ENCODE peak calls at places on chromosomes 13 and 19, in ten cellular contexts. U is fibroblast of villous mesenchyme; V is stimulated activated CD4-positive, alpha-beta T cell treated with anti-CD3 and anti-CD28 coated beads, Interleukin-4, amount 100 ng/mL, for 1 hour; K is gastrocnemius medialis; J is stimulated activated effector memory CD8-positive, alpha-beta T cell treated with anti-CD3 and anti-CD28 coated beads, Interleukin-12 subunit alpha, Interleukin-12 subunit beta, amount 100 ng/mL, for 72 hours; I is iris pigment epithelial cell; M is LoVo; Y is T follicular helper cell; O is AG09319; Q is retinal pigment epithelial cell. E is an unnamed sample.

GRCh38 chr13:80604094-80604493 is 263.2 kb upstream of the SPRY2 start:
- DNase-seq in M (no peak), K (peak; percentile 40), I (no peak), Y (no peak), V (no peak), J (no peak), U (no peak), Q (no peak), O (no peak), E (no peak)

GRCh38 chr13:113724016-113724758 is 34.8 kb upstream of the TMEM255B start:
- DNase-seq in O (no peak), J (no peak), Q (no peak), K (no peak), U (no peak), V (no peak), Y (no peak), I (no peak), M (no peak), E (no peak)

GRCh38 chr13:73781384-73781783 is 352.8 kb downstream of the KLF12 start:
- DNase-seq in V (no peak), Q (no peak), K (no peak), U (no peak), O (peak; percentile 14), M (no peak), Y (no peak), J (no peak), I (no peak), E (no peak)

GRCh38 chr19:1016647-1017114 is 4.2 kb downstream of the TMEM259 start:
- DNase-seq in O (no peak), M (no peak), K (peak; percentile 46), J (no peak), V (no peak), U (peak; percentile 84), I (peak; percentile 78), Y (no peak), Q (peak; percentile 80), E (no peak)

GRCh38 chr19:6458695-6459355 is 767 bp downstream of the SLC25A23 start:
- DNase-seq in O (no peak), Y (no peak), U (no peak), M (peak; percentile 13), Q (no peak), I (no peak), V (no peak), K (no peak), J (no peak), E (no peak)

GRCh38 chr19:48085077-48085476 is 25.5 kb downstream of the PLA2G4C start:
- DNase-seq in O (no peak), K (no peak), U (no peak), V (no peak), Q (no peak), J (no peak), M (no peak), I (no peak), Y (no peak), E (no peak)

GRCh38 chr13:113992276-113993005 is 18.6 kb upstream of the C13orf46 start:
- DNase-seq in M (no peak), O (no peak), I (no peak), U (no peak), K (no peak), Q (no peak), J (no peak), Y (no peak), V (no peak), E (no peak)

GRCh38 chr13:31204592-31204991 is 4.8 kb downstream of the B3GLCT start:
- DNase-seq in O (peak; percentile 32), I (peak; percentile 76), K (no peak), U (peak; percentile 48), J (no peak), V (no peak), M (peak; percentile 32), Y (no peak), Q (peak; percentile 31), E (no peak)

GRCh38 chr19:29375429-29376093 is 150.2 kb upstream of the VSTM2B start:
- DNase-seq in U (no peak), Q (no peak), I (no peak), O (no peak), M (no peak), K (no peak), V (no peak), J (peak; percentile 15), Y (no peak), E (no peak)

GRCh38 chr19:48445256-48445605 is 552 bp upstream of the GRWD1 start:
- DNase-seq in I (peak; percentile 93), M (peak; percentile 69), O (peak; percentile 81), Y (no peak), V (no peak), J (peak; percentile 70), K (no peak), Q (peak; percentile 77), U (peak; percentile 94), E (no peak)

GRCh38 chr13:51887441-51887840 is 25.7 kb downstream of the CCDC70 start:
- DNase-seq in K (no peak), Q (peak; percentile 50), J (no peak), Y (no peak), O (no peak), U (no peak), M (no peak), I (no peak), V (no peak), E (no peak)

GRCh38 chr19:3115916-3116602 is 19.8 kb upstream of the GNA15 start:
- DNase-seq in K (no peak), I (peak; percentile 24), Y (no peak), M (no peak), U (no peak), V (no peak), J (no peak), Q (peak; percentile 29), O (no peak), E (no peak)

GRCh38 chr13:93169980-93170379 is 56.6 kb upstream of the GPC6 start:
- DNase-seq in M (no peak), Q (no peak), Y (no peak), J (no peak), K (no peak), U (peak; percentile 52), I (peak; percentile 88), O (no peak), V (no peak), E (no peak)

GRCh38 chr13:26221721-26222522 is at the start of gene RNF6:
- DNase-seq in O (peak; percentile 98), V (peak; percentile 82), Y (peak; percentile 83), J (peak; percentile 93), K (peak; percentile 96), I (peak; percentile 99), Q (peak; percentile 98), U (peak; percentile 99), M (peak; percentile 95), E (peak; percentile 86)

GRCh38 chr19:41595258-41595889 is 19.4 kb downstream of the CEACAM21 start:
- DNase-seq in U (peak; percentile 78), K (no peak), Y (peak; percentile 45), O (peak; percentile 12), Q (peak; percentile 51), V (peak; percentile 68), J (peak; percentile 81), M (peak; percentile 82), I (peak; percentile 83), E (peak; percentile 41)

GRCh38 chr19:13983213-13983889 is 22.8 kb downstream of the RFX1 start:
- DNase-seq in M (no peak), Y (peak; percentile 26), J (no peak), V (no peak), Q (no peak), K (no peak), O (no peak), U (no peak), I (no peak), E (no peak)

GRCh38 chr13:18991054-18991453 is 190.6 kb downstream of the TUBA3C start:
- DNase-seq in O (no peak), V (no peak), Q (no peak), K (no peak), U (no peak), Y (no peak), J (no peak), M (no peak), I (no peak), E (no peak)

GRCh38 chr19:38654478-38655079 is 7.1 kb downstream of the ACTN4 start:
- DNase-seq in J (no peak), K (no peak), O (no peak), U (peak; percentile 95), I (peak; percentile 56), Y (no peak), M (no peak), Q (no peak), V (no peak), E (no peak)

GRCh38 chr19:10074153-10074552 is 12.0 kb upstream of the SHFL start:
- DNase-seq in Q (no peak), J (peak; percentile 63), U (peak; percentile 24), O (no peak), Y (peak; percentile 34), V (peak; percentile 36), M (peak; percentile 62), K (no peak), I (peak; percentile 38), E (no peak)

GRCh38 chr19:39407394-39407643 is 672 bp downstream of the ZFP36 start:
- DNase-seq in I (no peak), M (no peak), U (no peak), J (no peak), V (no peak), Y (no peak), K (no peak), O (no peak), Q (no peak), E (no peak)

GRCh38 chr19:17829855-17830566 is 8.7 kb upstream of the INSL3 start:
- DNase-seq in V (no peak), Q (no peak), J (no peak), I (peak; percentile 47), M (peak; percentile 79), U (no peak), Y (no peak), O (no peak), K (no peak), E (no peak)

GRCh38 chr13:29254971-29255370 is 340.5 kb downstream of the SLC7A1 start:
- DNase-seq in M (no peak), Q (no peak), V (no peak), I (no peak), K (no peak), U (no peak), O (no peak), Y (no peak), J (no peak), E (no peak)

GRCh38 chr19:11225172-11225571 is 14.2 kb upstream of the ANGPTL8 start:
- DNase-seq in U (no peak), O (no peak), V (no peak), K (peak; percentile 56), Y (no peak), J (no peak), Q (no peak), M (no peak), I (no peak), E (no peak)

GRCh38 chr13:77692746-77693448 is 4.6 kb upstream of the SLAIN1 start:
- DNase-seq in K (no peak), Y (no peak), O (no peak), Q (no peak), M (no peak), I (no peak), V (no peak), U (no peak), J (no peak), E (no peak)

GRCh38 chr19:29873024-29873800 is 61.4 kb downstream of the CCNE1 start:
- DNase-seq in K (peak; percentile 32), Q (no peak), U (peak; percentile 14), Y (peak; percentile 58), O (no peak), V (peak; percentile 75), J (peak; percentile 81), M (peak; percentile 52), I (no peak), E (peak; percentile 79)

GRCh38 chr13:33798023-33798422 is 19.9 kb upstream of the RFC3 start:
- DNase-seq in K (no peak), O (no peak), Q (no peak), U (no peak), Y (no peak), M (no peak), V (no peak), I (no peak), J (no peak), E (no peak)

GRCh38 chr19:45045671-45046353 is 7.0 kb downstream of the CLASRP start:
- DNase-seq in I (no peak), Q (no peak), V (no peak), M (no peak), Y (no peak), J (no peak), O (no peak), U (no peak), K (no peak), E (no peak)

GRCh38 chr19:11088508-11089253 is 582 bp upstream of the LDLR start:
- DNase-seq in M (no peak), K (peak; percentile 24), O (no peak), I (no peak), J (no peak), Y (no peak), U (peak; percentile 35), Q (no peak), V (no peak), E (no peak)

E was measured in GM12892.